ENCODE peak calls at places on chromosomes 12 and 14, in four cellular contexts. H is body of pancreas, J is cardiac fibroblast, K is lower lobe of right lung. B is an unnamed sample.
A peak's percentile ranks its signal among the peaks of the same experiment; 100 is the strongest.

GRCh38 chr14:103104654-103105511 is 10.4 kb downstream of the EXOC3L4 start:
- DNase-seq in K (peak; percentile 80), H (peak; percentile 76), J (peak; percentile 57), B (peak; percentile 58)

GRCh38 chr14:58281969-58282368 is 16.4 kb upstream of the ARID4A start:
- DNase-seq in K (no peak), J (no peak), H (no peak), B (no peak)

GRCh38 chr14:106530423-106531107 is 1004.2 kb downstream of the TMEM121 start:
- DNase-seq in J (no peak), K (no peak), H (no peak), B (no peak)

GRCh38 chr12:68349921-68350606 is 17.9 kb upstream of the MDM1 start:
- DNase-seq in H (no peak), J (no peak), K (no peak), B (no peak)

GRCh38 chr14:91374897-91375747 is 42.5 kb downstream of the CCDC88C start:
- DNase-seq in J (no peak), K (no peak), H (peak; percentile 86), B (no peak)

GRCh38 chr12:51246254-51246853 is 7.7 kb downstream of the DAZAP2 start:
- DNase-seq in K (no peak), J (peak; percentile 89), H (no peak), B (no peak)

GRCh38 chr12:42695490-42695995 is 106.0 kb upstream of the PRICKLE1 start:
- DNase-seq in H (no peak), J (no peak), K (no peak), B (no peak)

GRCh38 chr12:43551271-43551970 is 582 bp downstream of the ADAMTS20 start:
- DNase-seq in H (no peak), K (no peak), J (no peak), B (no peak)

GRCh38 chr12:60935981-60936761 is 1324.0 kb upstream of the USP15 start:
- DNase-seq in J (no peak), K (no peak), H (no peak), B (peak; percentile 8)

GRCh38 chr12:49673446-49674317 is 33.5 kb downstream of the FMNL3 start:
- DNase-seq in H (peak; percentile 95), K (peak; percentile 89), J (peak; percentile 98), B (peak; percentile 53)

GRCh38 chr14:49879683-49880204 is 13.1 kb upstream of the ARF6 start:
- DNase-seq in K (peak; percentile 58), H (peak; percentile 53), J (peak; percentile 70), B (peak; percentile 76)

GRCh38 chr14:102341566-102341965 is 21.1 kb downstream of the CINP start:
- DNase-seq in H (no peak), J (no peak), K (no peak), B (no peak)

GRCh38 chr12:1473418-1473817 is 121.0 kb downstream of the FBXL14 start:
- DNase-seq in J (no peak), K (no peak), H (no peak), B (peak; percentile 56)

GRCh38 chr12:114815157-114815556 is 131.2 kb upstream of the TBX3 start:
- DNase-seq in J (no peak), H (no peak), K (no peak), B (no peak)

GRCh38 chr14:36657409-36658090 is 4.1 kb upstream of the PAX9 start:
- DNase-seq in K (no peak), H (peak; percentile 17), J (no peak), B (peak; percentile 48)
- H3K4me3 ChIP-seq in K (peak overlapping the region; percentile 29), H (no peak overlapping the region), J (no peak overlapping the region), B (peak overlapping the region; percentile 50)

DNA sequence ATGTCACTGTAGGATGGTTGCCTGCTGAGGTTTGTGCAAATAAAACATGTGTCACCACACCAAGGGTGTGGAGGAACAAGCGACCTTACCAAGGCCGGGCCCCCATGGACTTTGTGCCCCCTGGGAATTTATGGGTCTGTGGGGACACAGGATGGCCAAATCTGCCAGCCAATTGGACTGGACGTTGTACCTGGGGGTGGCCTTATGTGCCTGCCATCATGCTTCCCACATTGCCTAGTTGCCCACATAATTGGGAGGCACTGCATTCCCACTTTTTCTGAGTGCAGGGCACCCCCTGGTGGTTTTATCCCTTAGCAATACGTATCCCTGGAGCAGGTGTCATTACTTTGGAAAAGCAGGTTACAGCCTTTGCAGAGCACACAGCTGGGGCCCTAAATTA is 92.6 kb upstream of the TMPO start:
- DNase-seq in J (no peak), H (no peak), K (no peak), B (peak; percentile 35)
- TF ChIP-seq CTCF in J (peak; percentile 35), H (no peak), K (no peak), B (peak; percentile 31)

GRCh38 chr12:82132390-82132789 is 225.8 kb downstream of the CCDC59 start:
- DNase-seq in H (no peak), J (no peak), K (no peak), B (no peak)

GRCh38 chr12:82130763-82131162 is 227.4 kb downstream of the CCDC59 start:
- DNase-seq in H (no peak), K (no peak), J (no peak), B (no peak)
- H3K4me3 ChIP-seq in H (no peak overlapping the region), K (no peak overlapping the region), J (no peak overlapping the region), B (no peak overlapping the region)

GRCh38 chr12:77720258-77720657 is 110.4 kb upstream of the NAV3 start:
- DNase-seq in J (no peak), K (no peak), H (no peak), B (peak; percentile 24)
- TF ChIP-seq CTCF in J (no peak), K (no peak), H (no peak), B (peak; percentile 41)

GRCh38 chr14:36055681-36056225 is 120.8 kb downstream of the PTCSC3 start:
- DNase-seq in K (no peak), H (no peak), J (no peak), B (peak; percentile 27)

GRCh38 chr14:36056846-36057245 is 119.7 kb downstream of the PTCSC3 start:
- DNase-seq in H (no peak), K (no peak), J (no peak), B (no peak)

GRCh38 chr14:36059531-36059930 is 117.0 kb downstream of the PTCSC3 start:
- DNase-seq in K (no peak), H (no peak), J (no peak), B (no peak)

GRCh38 chr14:36055052-36055378 is 121.5 kb downstream of the PTCSC3 start:
- DNase-seq in K (no peak), J (no peak), H (no peak), B (no peak)

DNA sequence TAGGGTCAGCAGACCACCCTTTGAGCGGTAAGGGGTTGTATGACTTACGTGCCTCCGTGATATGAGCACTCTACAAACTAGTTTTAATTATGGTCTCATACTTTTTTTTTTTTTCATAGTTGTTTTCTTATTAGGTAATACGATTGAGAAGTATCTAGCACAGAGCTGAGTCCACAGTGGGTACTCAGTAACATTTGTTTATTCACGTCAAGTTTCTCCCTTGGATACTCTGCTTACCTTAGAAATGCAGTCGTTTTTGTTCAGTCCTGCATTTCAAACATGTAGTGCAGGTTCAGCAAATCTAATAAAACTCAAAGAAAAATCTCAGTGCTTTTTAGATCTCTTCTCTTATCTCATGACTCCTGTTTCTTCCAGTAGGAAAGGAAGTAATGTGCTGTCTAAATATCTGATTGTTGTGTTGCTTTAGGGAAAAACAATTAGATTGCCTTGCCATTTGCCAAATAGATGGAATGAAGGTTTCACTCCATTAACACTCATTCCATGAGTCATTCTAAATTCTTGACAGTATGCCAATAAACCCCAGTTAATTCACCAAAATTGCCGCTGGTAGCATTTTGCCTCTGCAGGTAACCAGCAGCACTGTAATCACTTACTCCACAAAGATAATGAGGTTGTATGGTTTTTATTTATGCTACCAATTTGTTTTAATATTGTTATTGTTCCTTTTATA is 118.9 kb downstream of the PTCSC3 start:
- DNase-seq in K (no peak), H (no peak), J (no peak), B (peak; percentile 84)
- H3K4me3 ChIP-seq in K (no peak overlapping the region), H (no peak overlapping the region), J (no peak overlapping the region), B (no peak overlapping the region)